ENCODE peak calls at places on chromosomes 12 and 14, in four cellular contexts. One of them, this sample, is unnamed.

GRCh38 chr12:105352940-105353635 is 22.6 kb downstream of the C12orf75 start:
- DNase-seq in ecto neural progenitor cell: no peak
- DNase-seq in GM13977: no peak
- DNase-seq in ACHN: no peak
- DNase-seq in this sample: no peak

GRCh38 chr14:76695263-76695920 is 65.9 kb upstream of the VASH1 start:
- DNase-seq in ecto neural progenitor cell: no peak
- DNase-seq in GM13977: no peak
- DNase-seq in ACHN: no peak
- DNase-seq in this sample: no peak

GRCh38 chr12:24546084-24546483 is 402.8 kb downstream of the BCAT1 start:
- DNase-seq in ecto neural progenitor cell: no peak
- DNase-seq in GM13977: no peak
- DNase-seq in ACHN: no peak
- DNase-seq in this sample: no peak

GRCh38 chr12:104935892-104936291 is 22.2 kb downstream of the SLC41A2 start:
- DNase-seq in ecto neural progenitor cell: no peak
- DNase-seq in GM13977: no peak
- DNase-seq in ACHN: peak
- DNase-seq in this sample: no peak

GRCh38 chr12:21940972-21941521 is at the start of gene ABCC9:
- DNase-seq in ecto neural progenitor cell: peak
- DNase-seq in GM13977: no peak
- DNase-seq in ACHN: peak
- DNase-seq in this sample: no peak

GRCh38 chr14:79586401-79586800 is 624.9 kb downstream of the DIO2 start:
- DNase-seq in ecto neural progenitor cell: no peak
- DNase-seq in GM13977: no peak
- DNase-seq in ACHN: no peak
- DNase-seq in this sample: no peak

GRCh38 chr14:65336191-65336591 is 76.3 kb upstream of the FUT8 start:
- DNase-seq in ecto neural progenitor cell: no peak
- DNase-seq in GM13977: peak
- DNase-seq in ACHN: no peak
- DNase-seq in this sample: peak

GRCh38 chr12:103762473-103762872 is 78.6 kb downstream of the NT5DC3 start:
- DNase-seq in ecto neural progenitor cell: no peak
- DNase-seq in GM13977: no peak
- DNase-seq in ACHN: no peak
- DNase-seq in this sample: no peak

GRCh38 chr14:101760138-101761011 is 1.1 kb upstream of the PPP2R5C start:
- DNase-seq in ecto neural progenitor cell: peak
- DNase-seq in GM13977: peak
- DNase-seq in ACHN: peak
- DNase-seq in this sample: peak

This sample was measured in GM12865.